ENCODE peak calls at places on chromosomes 3 and 15, in five cellular contexts. G is thoracic aorta, Q is aorta, F is psoas muscle, U is adipocyte. L is an unnamed sample. For H3K4me1, the result is how much of the 10 kb centered on the place peaks cover.

GRCh38 chr3:46734773-46735172 is 17.1 kb upstream of the PRSS50 start:
- DNase-seq in U (no peak), G (no peak), Q (no peak), F (no peak), L (peak)

GRCh38 chr3:72375237-72376154 is 472.7 kb downstream of the SHQ1 start:
- DNase-seq in G (no peak), Q (no peak), U (no peak), F (no peak), L (no peak)

GRCh38 chr3:33061782-33062181 is 35.2 kb downstream of the GLB1 start:
- DNase-seq in U (peak), G (no peak), Q (no peak), F (no peak), L (no peak)

GRCh38 chr3:33218446-33219174 is at the start of gene SUSD5:
- DNase-seq in G (no peak), F (peak), U (peak), Q (peak), L (no peak)

GRCh38 chr15:58608711-58609110 is 140.8 kb downstream of the ADAM10 start:
- DNase-seq in F (no peak), Q (no peak), U (peak), G (no peak), L (no peak)

GRCh38 chr3:105728913-105729312 is 139.9 kb downstream of the CBLB start:
- DNase-seq in F (no peak), G (no peak), U (no peak), Q (no peak), L (no peak)

GRCh38 chr3:161268601-161269000 is 47.5 kb downstream of the NMD3 start:
- DNase-seq in Q (no peak), F (no peak), U (no peak), G (no peak), L (no peak)

GRCh38 chr3:113275876-113276580 is 64.7 kb downstream of the BOC start:
- DNase-seq in Q (peak), F (peak), G (no peak), U (peak), L (no peak)

GRCh38 chr3:57143886-57144459 is 21.2 kb downstream of the IL17RD start:
- DNase-seq in Q (no peak), U (no peak), G (no peak), F (no peak), L (no peak)

GRCh38 chr3:57145852-57146251 is 19.3 kb downstream of the IL17RD start:
- DNase-seq in Q (no peak), G (no peak), U (no peak), F (no peak), L (no peak)

GRCh38 chr3:57147071-57147470 is 18.1 kb downstream of the IL17RD start:
- DNase-seq in F (no peak), G (no peak), U (peak), Q (no peak), L (no peak)

GRCh38 chr3:57142335-57142734 is 22.8 kb downstream of the IL17RD start:
- DNase-seq in U (no peak), F (no peak), Q (no peak), G (no peak), L (no peak)

DNA sequence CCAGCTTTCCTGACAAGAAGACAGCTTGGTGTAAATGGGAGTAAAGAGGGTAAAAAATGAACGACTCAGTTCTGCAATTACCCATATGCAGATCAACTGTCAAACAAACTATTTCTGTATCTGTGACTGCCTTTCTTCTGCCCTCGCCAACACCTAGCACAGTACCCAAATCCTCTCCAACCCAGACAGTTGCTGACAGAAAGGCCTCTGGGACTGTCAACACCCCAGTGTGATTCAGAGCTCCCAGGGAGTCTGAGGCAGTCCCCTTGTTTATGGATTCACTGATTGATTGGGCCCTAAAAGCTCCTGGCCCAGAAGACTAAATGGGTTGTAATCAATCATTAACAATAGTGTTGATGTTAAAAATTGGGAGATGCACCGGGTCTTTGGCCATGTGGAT is 20.2 kb downstream of the IL17RD start:
- DNase-seq in U (no peak), F (no peak), Q (no peak), G (no peak), L (no peak)
- H3K4me3 ChIP-seq in U (no peak), F (no peak), Q (no peak), G (no peak), L (no peak)

DNA sequence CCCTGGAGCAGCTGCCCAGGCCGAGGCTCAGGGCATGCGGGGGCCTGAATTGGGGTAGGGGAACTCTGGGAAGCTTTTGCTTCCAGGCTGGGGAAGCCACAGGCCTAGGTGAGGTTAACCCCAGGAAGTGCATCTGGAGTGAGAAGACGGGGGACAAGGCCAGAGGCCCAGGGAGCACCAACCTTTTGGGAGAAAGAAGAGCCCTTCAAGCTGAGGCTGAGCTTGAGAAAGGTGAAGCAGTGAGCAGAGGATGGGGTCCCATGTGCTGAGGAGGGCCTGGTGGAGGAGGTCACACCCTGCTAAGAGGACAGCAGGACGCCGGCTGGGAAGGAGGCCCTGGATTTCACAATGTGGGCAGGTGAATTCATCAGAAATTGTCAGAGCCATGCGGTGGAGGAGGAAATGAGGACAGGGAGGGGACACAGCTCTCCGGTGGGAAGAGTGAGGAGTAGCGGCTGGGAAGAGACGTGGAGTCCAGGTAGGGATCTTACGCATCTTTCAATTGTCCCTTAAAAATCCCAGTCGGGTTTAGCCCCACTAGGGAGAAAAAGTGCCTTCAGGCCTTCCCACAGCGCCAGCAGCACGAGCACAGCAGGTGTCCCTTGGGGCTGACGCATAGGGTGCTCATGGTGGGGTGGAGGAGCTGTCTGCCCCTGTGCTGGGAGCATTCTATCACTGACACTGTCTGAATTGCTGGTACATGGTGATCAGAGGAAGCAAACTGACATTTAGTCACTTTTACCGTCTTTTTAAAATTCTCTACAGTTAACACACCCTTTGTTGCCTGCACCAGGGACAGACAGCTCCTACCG is 50.9 kb downstream of the HCN4 start:
- DNase-seq in F (no peak), Q (no peak), U (no peak), G (no peak), L (peak)
- H3K4me1 ChIP-seq in F (under half), Q (under half), U (under half), G (under half), L (under half)

GRCh38 chr15:96369351-96369750 is 38.9 kb downstream of the NR2F2 start:
- DNase-seq in U (no peak), F (no peak), Q (peak), G (no peak), L (no peak)

GRCh38 chr15:96366526-96366877 is 36.0 kb downstream of the NR2F2 start:
- DNase-seq in Q (peak), G (no peak), U (no peak), F (no peak), L (no peak)

GRCh38 chr15:96369825-96370621 is 39.5 kb downstream of the NR2F2 start:
- DNase-seq in G (no peak), U (no peak), F (no peak), Q (no peak), L (no peak)

GRCh38 chr15:96365781-96366525 is 35.5 kb downstream of the NR2F2 start:
- DNase-seq in Q (peak), G (no peak), U (no peak), F (no peak), L (no peak)

DNA sequence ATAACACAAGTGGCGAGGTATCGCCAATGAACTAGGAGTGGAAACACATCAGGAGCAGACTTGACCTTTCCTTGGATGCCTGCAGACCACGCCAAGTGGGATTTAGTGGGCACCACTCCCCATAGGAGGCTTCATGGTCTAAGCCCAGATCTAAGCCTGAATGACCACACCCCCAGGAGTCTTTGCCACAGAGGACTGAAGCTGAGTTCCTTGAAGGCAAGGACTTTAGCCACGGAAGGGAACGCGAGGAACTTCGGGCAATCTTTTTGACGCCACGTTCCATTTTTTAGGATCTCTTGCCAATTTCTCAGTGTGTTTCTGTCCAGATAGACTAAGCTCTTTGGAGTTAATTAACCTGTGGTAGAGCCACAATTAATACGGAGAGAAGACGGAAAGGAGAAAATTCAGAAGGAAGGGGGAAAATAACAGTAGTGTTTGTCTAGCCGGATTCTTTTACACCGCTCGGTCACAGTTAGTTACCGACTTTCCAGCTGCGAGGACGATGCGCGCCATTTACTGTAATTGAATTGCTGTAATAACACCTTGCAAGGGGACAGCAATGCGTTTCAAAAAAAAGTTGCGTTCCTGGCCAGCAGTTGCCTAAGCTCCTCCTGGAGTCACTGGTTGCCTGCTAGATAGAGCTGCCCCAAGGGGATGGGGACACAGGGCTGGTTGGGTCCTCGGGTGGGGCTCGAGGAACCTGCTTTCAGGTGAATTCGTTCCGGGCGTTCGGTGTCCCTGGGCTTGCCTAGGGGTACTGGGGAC is 37.1 kb downstream of the NR2F2 start:
- DNase-seq in Q (peak), G (no peak), F (no peak), U (no peak), L (no peak)
- H3K4me3 ChIP-seq in Q (no peak), G (peak), F (peak), U (peak), L (no peak)

GRCh38 chr3:38614651-38615352 is 34.7 kb downstream of the SCN5A start:
- DNase-seq in G (no peak), F (peak), Q (no peak), U (no peak), L (peak)
- H3K4me1 ChIP-seq in G (under half), F (under half), Q (under half), U (under half), L (under half)

GRCh38 chr15:38650936-38651327 is 86.3 kb upstream of the RASGRP1 start:
- DNase-seq in Q (no peak), F (no peak), U (no peak), G (no peak), L (no peak)

GRCh38 chr15:38650384-38650783 is 85.8 kb upstream of the RASGRP1 start:
- DNase-seq in Q (no peak), F (no peak), U (no peak), G (no peak), L (no peak)

GRCh38 chr15:38652998-38653397 is 88.4 kb upstream of the RASGRP1 start:
- DNase-seq in F (no peak), G (no peak), U (no peak), Q (no peak), L (no peak)

GRCh38 chr15:38651328-38652038 is 86.9 kb upstream of the RASGRP1 start:
- DNase-seq in Q (no peak), G (no peak), F (no peak), U (no peak), L (peak)

GRCh38 chr15:38652183-38652794 is 87.7 kb upstream of the RASGRP1 start:
- DNase-seq in U (no peak), F (no peak), Q (no peak), G (no peak), L (no peak)
- H3K4me3 ChIP-seq in U (no peak), F (no peak), Q (no peak), G (no peak), L (peak)

DNA sequence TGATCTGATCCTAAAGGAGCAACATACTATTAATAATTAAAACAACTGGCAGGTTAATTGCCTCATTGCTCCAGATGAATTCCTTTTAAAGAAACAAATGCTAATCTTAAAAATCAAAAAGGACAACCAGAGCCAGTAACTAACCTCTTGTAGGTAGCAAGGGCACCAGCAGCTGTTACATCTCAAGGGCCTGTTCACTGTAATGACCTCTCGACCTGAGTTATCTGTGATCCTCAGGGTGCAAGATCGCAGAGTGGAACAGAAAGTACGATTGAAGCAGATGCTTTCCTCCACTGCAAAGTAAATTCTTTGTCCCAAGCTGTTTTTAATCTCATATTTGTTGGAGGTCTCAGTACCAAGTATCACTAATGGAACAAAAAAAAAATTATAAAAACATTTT is 11.4 kb downstream of the PLSCR5 start:
- DNase-seq in U (no peak), G (no peak), Q (no peak), F (no peak), L (no peak)
- H3K4me1 ChIP-seq in U (under half), G (under half), Q (under half), F (under half), L (under half)

DNA sequence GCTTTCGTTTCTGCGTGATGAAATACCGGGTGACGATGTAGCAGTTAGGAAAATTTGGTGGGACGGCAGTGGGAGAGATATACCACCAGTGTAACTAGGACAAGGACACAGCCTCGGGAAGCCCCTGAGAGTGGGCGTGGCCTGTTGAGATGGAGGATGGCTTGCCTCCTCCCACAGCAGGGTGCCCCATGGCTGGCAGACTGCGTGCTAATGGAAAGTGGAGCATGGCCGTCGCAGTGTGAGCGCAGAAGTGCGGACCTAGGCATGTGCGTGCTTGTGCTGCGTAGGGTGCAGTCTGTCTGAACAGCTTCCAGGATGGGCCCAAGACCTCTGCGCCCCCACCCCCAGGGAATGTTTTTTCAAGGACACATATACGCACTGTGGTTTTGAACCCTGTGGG is 56.8 kb downstream of the CHDH start:
- DNase-seq in Q (no peak), G (no peak), F (no peak), U (no peak), L (no peak)
- H3K4me3 ChIP-seq in Q (no peak), G (no peak), F (no peak), U (no peak), L (no peak)

DNA sequence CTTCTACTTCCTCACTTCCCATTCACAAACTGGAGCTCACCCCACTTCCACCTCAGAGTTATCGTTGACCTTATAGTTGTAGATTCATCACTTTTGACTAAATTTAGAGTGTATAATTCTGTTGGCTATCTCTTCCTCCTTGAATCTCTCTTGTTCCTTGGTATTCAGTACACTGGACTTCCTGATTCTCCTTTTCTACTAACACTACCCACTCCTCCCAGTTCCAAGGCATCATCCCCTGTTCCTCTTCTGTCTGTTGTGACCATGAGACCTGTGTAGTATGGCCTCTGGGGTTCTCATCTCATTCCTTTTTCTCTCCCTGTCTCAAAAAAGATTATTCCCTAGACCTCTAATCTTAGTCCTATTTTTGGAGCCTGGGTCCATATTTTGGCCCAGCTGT is 5.9 kb upstream of the GPR87 start:
- DNase-seq in F (no peak), G (no peak), Q (no peak), U (no peak), L (no peak)
- H3K4me1 ChIP-seq in F (under half), G (under half), Q (under half), U (under half), L (under half)

L was measured in spleen.